ENCODE peak calls at places on chromosome 20, in nine cellular contexts. O is stimulated activated CD4-positive, alpha-beta T cell treated with anti-CD3 and anti-CD28 coated beads, Interleukin-15, amount 100 ng/mL, for 1 hour; R is activated T-helper 1 cell treated with anti-CD3 and anti-CD28 coated beads, Interleukin-2, amount 50 U/mL, for 16 hours; W is GM19239; Q is GM20000; B is SW 1271; C is HL-60; A is iPS DF 6.9; E is A549. D is an unnamed sample.

GRCh38 chr20:4978050-4978918 is 23.0 kb downstream of the SLC23A2 start:
- DNase-seq in O (no peak), R (no peak), W (no peak), Q (no peak), B (no peak), C (no peak), A (no peak), E (no peak), D (no peak)

GRCh38 chr20:49747707-49748524 is 34.2 kb upstream of the B4GALT5 start:
- DNase-seq in O (no peak), R (no peak), W (no peak), Q (no peak), B (no peak), C (no peak), A (no peak), E (peak), D (no peak)

GRCh38 chr20:52105045-52105572 is 86.5 kb downstream of the ZFP64 start:
- DNase-seq in O (no peak), R (no peak), W (no peak), Q (peak), B (no peak), C (no peak), A (no peak), E (peak), D (peak)

GRCh38 chr20:29689411-29690225 is 1567.8 kb upstream of the DEFB115 start:
- DNase-seq in O (no peak), R (no peak), W (no peak), Q (no peak), B (no peak), C (no peak), A (no peak), E (no peak), D (no peak)

GRCh38 chr20:44606725-44607441 is 24.5 kb downstream of the PKIG start:
- DNase-seq in O (no peak), R (no peak), W (no peak), Q (no peak), B (no peak), C (no peak), A (no peak), E (no peak), D (no peak)

GRCh38 chr20:5668529-5668868 is 81.7 kb upstream of the SHLD1 start:
- DNase-seq in O (no peak), R (no peak), W (no peak), Q (no peak), B (no peak), C (no peak), A (no peak), E (no peak), D (no peak)

GRCh38 chr20:61646453-61646852 is 394.4 kb downstream of the CDH4 start:
- DNase-seq in O (no peak), R (no peak), W (no peak), Q (no peak), B (no peak), C (no peak), A (no peak), E (no peak), D (no peak)

GRCh38 chr20:32474967-32475819 is 109.9 kb downstream of the NOL4L start:
- DNase-seq in O (no peak), R (no peak), W (no peak), Q (peak), B (no peak), C (no peak), A (no peak), E (peak), D (peak)

GRCh38 chr20:32975698-32976674 is 28.2 kb downstream of the SUN5 start:
- DNase-seq in O (no peak), R (no peak), W (no peak), Q (no peak), B (no peak), C (no peak), A (no peak), E (no peak), D (no peak)

GRCh38 chr20:63129991-63130653 is 85.8 kb downstream of the YTHDF1 start:
- DNase-seq in O (no peak), R (no peak), W (no peak), Q (no peak), B (no peak), C (no peak), A (no peak), E (no peak), D (no peak)

GRCh38 chr20:63322146-63322922 is 29.3 kb downstream of the COL20A1 start:
- DNase-seq in O (no peak), R (no peak), W (no peak), Q (no peak), B (no peak), C (no peak), A (no peak), E (no peak), D (no peak)

GRCh38 chr20:57662313-57663240 is 42.4 kb upstream of the ZBP1 start:
- DNase-seq in O (no peak), R (no peak), W (no peak), Q (no peak), B (no peak), C (no peak), A (no peak), E (no peak), D (no peak)